ENCODE peak calls at places on chromosomes 12 and 14, in six cellular contexts. J, F, A, U, P and B are unnamed samples.

GRCh38 chr12:51246254-51246853 is 7.7 kb downstream of the DAZAP2 start:
- DNase-seq in J (peak), F (no peak), A (no peak), U (no peak), P (no peak), B (peak)

GRCh38 chr12:130577348-130577747 is 138.8 kb downstream of the RIMBP2 start:
- DNase-seq in J (no peak), F (no peak), A (no peak), U (no peak), P (no peak), B (no peak)

GRCh38 chr12:65695077-65695865 is 129.0 kb upstream of the HMGA2 start:
- DNase-seq in J (peak), F (no peak), A (peak), U (peak), P (no peak), B (peak)

GRCh38 chr12:5376591-5377207 is 55.2 kb upstream of the NTF3 start:
- DNase-seq in J (no peak), F (no peak), A (no peak), U (no peak), P (no peak), B (no peak)

GRCh38 chr14:62689741-62690140 is 355.5 kb downstream of the KCNH5 start:
- DNase-seq in J (no peak), F (no peak), A (no peak), U (no peak), P (no peak), B (no peak)

GRCh38 chr14:102362084-102362483 is 606 bp downstream of the CINP start:
- DNase-seq in J (peak), F (no peak), A (peak), U (no peak), P (no peak), B (peak)

GRCh38 chr14:100314724-100315123 is 8.4 kb upstream of the SLC25A47 start:
- DNase-seq in J (no peak), F (no peak), A (no peak), U (no peak), P (no peak), B (no peak)

GRCh38 chr12:40170593-40170992 is 54.2 kb upstream of the LRRK2 start:
- DNase-seq in J (no peak), F (no peak), A (no peak), U (no peak), P (no peak), B (no peak)

GRCh38 chr14:61379639-61380184 is 58.3 kb downstream of the PRKCH start:
- DNase-seq in J (no peak), F (no peak), A (no peak), U (no peak), P (no peak), B (no peak)

GRCh38 chr14:105937253-105938054 is 411.1 kb downstream of the TMEM121 start:
- DNase-seq in J (no peak), F (no peak), A (no peak), U (no peak), P (no peak), B (no peak)

GRCh38 chr12:2092890-2093289 is 40.1 kb downstream of the CACNA1C start:
- DNase-seq in J (peak), F (no peak), A (no peak), U (no peak), P (no peak), B (no peak)

GRCh38 chr14:89185919-89186849 is 230.8 kb downstream of the FOXN3 start:
- DNase-seq in J (peak), F (no peak), A (peak), U (no peak), P (no peak), B (peak)

GRCh38 chr14:22185191-22185590 is 403.8 kb downstream of the DAD1 start:
- DNase-seq in J (no peak), F (no peak), A (no peak), U (no peak), P (no peak), B (peak)

GRCh38 chr12:79327465-79327864 is 363.3 kb downstream of the PAWR start:
- DNase-seq in J (no peak), F (no peak), A (no peak), U (no peak), P (no peak), B (no peak)

GRCh38 chr14:65267856-65268255 is 144.7 kb upstream of the FUT8 start:
- DNase-seq in J (peak), F (no peak), A (no peak), U (no peak), P (no peak), B (no peak)

GRCh38 chr12:28189774-28190320 is 409 bp upstream of the CCDC91 start:
- DNase-seq in J (peak), F (no peak), A (peak), U (no peak), P (peak), B (no peak)

GRCh38 chr12:50441763-50442162 is 41.1 kb downstream of the LARP4 start:
- DNase-seq in J (no peak), F (no peak), A (no peak), U (no peak), P (no peak), B (no peak)

GRCh38 chr14:23252420-23253333 is 14.9 kb downstream of the RNF212B start:
- DNase-seq in J (no peak), F (no peak), A (no peak), U (peak), P (no peak), B (no peak)

GRCh38 chr12:130764073-130764472 is 48.0 kb upstream of the RIMBP2 start:
- DNase-seq in J (peak), F (no peak), A (no peak), U (no peak), P (no peak), B (peak)

GRCh38 chr12:80807640-80808288 is 91.1 kb downstream of the MYF5 start:
- DNase-seq in J (no peak), F (no peak), A (no peak), U (no peak), P (no peak), B (no peak)

GRCh38 chr14:99754141-99755067 is 38.8 kb upstream of the EML1 start:
- DNase-seq in J (peak), F (no peak), A (no peak), U (no peak), P (no peak), B (peak)

GRCh38 chr14:56176530-56176929 is 58.3 kb downstream of the PELI2 start:
- DNase-seq in J (no peak), F (no peak), A (no peak), U (no peak), P (no peak), B (no peak)

GRCh38 chr12:25023808-25024207 is 74.9 kb upstream of the BCAT1 start:
- DNase-seq in J (no peak), F (no peak), A (no peak), U (no peak), P (no peak), B (no peak)

GRCh38 chr12:25025260-25025659 is 76.4 kb upstream of the BCAT1 start:
- DNase-seq in J (no peak), F (no peak), A (no peak), U (no peak), P (peak), B (no peak)

GRCh38 chr12:25020621-25021243 is 71.8 kb upstream of the BCAT1 start:
- DNase-seq in J (no peak), F (no peak), A (no peak), U (no peak), P (no peak), B (no peak)

GRCh38 chr12:25025951-25026490 is 77.1 kb upstream of the BCAT1 start:
- DNase-seq in J (no peak), F (no peak), A (no peak), U (no peak), P (no peak), B (no peak)
- H2AFZ ChIP-seq in J (no peak), F (peak), A (no peak), U (peak), P (no peak), B (no peak)

DNA sequence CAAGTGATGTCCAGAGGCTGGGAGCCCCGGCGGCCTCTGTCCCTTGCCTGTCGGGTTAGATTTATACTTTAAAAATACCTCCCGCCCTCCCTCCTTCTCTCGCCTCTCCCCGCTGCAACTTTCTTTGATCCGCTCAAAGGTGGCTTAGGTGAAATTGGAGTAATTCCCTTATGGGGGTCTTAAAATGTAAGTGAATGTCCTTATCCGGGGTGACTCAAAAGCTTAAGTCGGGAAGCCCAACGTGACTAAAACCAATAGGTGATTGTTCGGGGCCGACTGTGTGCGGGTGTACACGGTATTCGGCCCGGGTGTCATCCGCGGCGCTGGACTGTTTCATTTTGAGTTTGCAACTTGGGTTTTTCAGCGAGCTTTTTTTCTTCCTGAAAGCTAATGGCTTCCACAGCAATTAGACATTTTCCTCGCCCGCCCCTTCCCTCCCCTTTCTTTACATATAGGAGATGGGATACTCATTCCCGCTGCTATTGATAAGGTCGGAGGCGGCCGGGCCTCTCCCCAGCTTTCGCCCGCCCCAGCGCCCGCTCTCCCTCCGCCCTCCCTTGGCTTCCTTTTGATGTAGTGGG is 2.0 kb upstream of the CCND2 start:
- DNase-seq in J (no peak), F (peak), A (no peak), U (peak), P (no peak), B (no peak)
- H2AFZ ChIP-seq in J (no peak), F (no peak), A (peak), U (peak), P (peak), B (no peak)

DNA sequence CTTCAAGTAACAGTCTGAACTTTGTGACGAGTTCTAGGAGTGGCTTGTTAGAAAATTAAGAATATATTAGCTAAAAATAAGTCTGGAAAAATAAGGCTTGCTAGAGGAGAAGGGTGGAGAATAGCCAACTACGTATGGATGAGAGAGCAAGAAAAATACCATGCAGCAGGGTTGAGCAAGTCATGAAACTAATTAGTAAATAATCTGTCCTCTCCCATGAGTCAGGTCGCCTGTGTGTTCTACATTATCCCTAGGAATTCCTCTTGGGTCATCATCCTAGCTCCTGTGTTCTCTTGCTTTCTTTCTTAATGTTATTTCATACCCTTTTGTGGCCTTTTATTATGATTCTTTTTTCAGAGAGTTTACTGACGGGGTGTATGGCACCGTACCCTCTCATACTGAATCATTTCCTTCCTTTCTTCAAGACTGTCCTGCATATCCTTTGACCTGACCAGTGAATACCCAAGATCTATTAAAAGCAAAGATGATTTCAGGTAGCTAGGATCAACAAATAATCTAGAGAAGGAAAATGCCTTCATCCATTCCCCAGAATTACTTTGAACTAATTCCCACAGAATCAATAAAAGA is 177.2 kb upstream of the NPAS3 start:
- DNase-seq in J (peak), F (no peak), A (no peak), U (no peak), P (peak), B (peak)
- H2AFZ ChIP-seq in J (no peak), F (no peak), A (no peak), U (no peak), P (peak), B (no peak)

GRCh38 chr14:72479471-72479931 is 414.4 kb downstream of the DPF3 start:
- DNase-seq in J (peak), F (no peak), A (no peak), U (no peak), P (no peak), B (peak)

GRCh38 chr14:72476657-72477499 is 417.0 kb downstream of the DPF3 start:
- DNase-seq in J (peak), F (no peak), A (peak), U (peak), P (no peak), B (peak)

GRCh38 chr14:72478397-72479025 is 415.4 kb downstream of the DPF3 start:
- DNase-seq in J (no peak), F (no peak), A (no peak), U (no peak), P (no peak), B (no peak)

DNA sequence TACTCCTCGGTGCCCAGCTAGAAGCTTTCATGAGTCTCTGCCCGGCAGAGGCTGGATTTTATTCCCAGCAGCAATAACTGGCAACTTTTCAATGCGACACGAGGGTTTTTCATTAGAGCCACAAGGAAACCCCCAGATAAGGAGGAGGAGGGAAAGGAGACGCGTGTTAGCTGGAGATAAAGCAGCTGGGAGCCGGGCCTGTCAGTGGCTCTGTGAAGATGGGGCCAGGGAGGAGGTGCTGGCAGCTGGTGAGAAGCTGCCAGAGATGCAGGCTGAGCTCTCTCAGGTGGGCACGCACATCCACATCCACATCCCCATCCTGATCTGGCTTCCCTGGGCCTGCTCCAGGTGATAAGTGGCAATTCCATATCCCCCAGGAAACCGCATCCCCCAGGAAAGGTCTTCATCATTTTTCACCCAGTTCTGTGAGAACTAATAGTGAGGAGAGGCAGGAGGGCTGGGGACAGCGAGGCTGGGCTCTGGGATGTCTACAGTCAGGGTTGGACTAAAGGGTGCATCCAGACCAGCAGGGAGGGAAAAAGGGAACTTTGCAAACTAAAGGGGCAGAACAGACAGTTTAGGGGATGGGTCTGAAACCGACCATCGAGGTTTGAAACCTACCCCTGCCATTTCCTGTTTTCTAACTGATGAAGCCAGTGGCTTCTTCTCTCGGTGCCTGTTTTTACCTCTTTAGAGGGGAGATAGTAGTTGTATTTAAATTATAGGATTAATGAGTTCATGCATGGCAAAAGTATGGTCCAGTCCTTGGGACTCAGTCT is 413.2 kb downstream of the DPF3 start:
- DNase-seq in J (no peak), F (no peak), A (peak), U (no peak), P (no peak), B (peak)
- H2AFZ ChIP-seq in J (no peak), F (no peak), A (no peak), U (no peak), P (peak), B (no peak)

DNA sequence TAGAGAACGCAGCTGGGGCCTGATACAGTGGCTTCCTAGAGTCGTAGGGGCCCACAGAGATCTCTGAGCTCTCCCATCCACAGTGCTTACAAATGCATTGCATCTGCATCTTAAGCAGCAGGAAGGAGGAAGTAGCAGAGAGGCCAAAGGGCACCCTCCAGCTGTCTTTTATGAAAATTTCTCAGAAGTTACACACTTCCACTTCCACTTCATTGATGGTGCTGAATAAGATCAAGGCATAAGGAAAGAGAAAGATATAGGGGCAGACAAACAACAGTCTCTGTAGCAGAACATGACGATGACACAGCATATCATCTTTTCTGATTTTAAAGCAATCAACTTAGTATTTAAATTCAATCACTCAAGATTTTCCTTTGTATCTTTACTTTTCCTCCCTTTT is 51.6 kb upstream of the ABCC9 start:
- DNase-seq in J (no peak), F (no peak), A (no peak), U (no peak), P (no peak), B (peak)
- H2AFZ ChIP-seq in J (no peak), F (peak), A (no peak), U (peak), P (peak), B (no peak)

GRCh38 chr14:54711812-54712211 is 144.9 kb downstream of the SAMD4A start:
- DNase-seq in J (no peak), F (no peak), A (no peak), U (no peak), P (no peak), B (no peak)
- H2AFZ ChIP-seq in J (no peak), F (no peak), A (no peak), U (no peak), P (no peak), B (no peak)

DNA sequence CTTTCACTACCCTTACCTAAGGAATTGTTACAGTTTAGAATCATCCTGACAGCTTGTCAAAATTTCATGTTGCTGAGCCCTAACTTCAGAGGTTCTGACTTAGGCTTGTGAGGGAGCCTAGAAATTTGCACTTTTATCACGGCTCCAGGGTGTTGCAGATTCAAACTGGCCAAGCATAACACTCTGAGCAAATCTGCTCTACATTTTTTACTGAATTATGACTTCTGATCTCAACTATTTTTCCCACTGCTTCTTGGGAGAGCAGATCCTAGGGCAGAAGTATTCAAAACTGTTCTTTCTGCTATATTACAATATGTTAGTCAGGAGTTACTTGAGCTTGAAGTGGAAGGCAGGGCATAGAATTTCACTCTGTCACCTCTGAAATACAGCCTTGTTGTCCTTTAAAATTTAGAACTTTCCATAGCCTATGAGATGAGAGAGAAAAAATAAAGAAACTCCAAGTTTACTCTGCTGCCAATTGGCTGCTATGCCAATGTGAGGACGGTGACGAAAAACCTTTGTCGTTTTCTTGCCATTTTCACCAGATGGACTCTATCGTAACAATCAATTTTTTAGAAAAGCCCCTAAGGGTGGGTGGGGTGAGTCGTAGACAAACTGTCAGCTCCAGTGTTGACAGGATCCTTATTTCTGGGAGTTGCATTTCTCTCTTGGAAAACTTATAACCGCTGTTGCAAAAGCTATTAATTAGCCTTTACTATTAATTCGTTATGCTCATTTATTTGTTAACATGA is 16.4 kb upstream of the KERA start:
- DNase-seq in J (peak), F (no peak), A (no peak), U (no peak), P (no peak), B (peak)
- H2AFZ ChIP-seq in J (no peak), F (no peak), A (peak), U (peak), P (no peak), B (peak)

DNA sequence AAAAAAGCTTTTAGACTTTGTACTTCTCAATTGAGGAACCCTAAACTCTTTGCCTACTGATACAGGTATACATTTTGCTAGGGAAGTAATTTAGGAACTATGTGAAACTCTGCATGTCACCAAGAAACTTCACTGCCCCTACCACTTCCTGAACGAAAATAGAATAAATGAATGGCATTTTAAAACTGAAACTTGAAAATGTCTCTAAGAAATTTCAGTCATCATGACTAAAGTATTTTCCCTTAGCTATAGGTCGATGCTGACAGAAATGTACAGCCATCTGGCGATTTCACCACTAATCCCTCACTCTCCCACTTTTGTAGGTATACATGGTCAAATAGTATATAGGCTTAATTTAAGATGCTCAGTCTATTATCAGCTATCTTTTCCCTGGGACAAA is 194.9 kb upstream of the SYT10 start:
- DNase-seq in J (no peak), F (no peak), A (no peak), U (no peak), P (no peak), B (no peak)
- H2AFZ ChIP-seq in J (no peak), F (no peak), A (no peak), U (no peak), P (peak), B (no peak)